ENCODE peak calls at places on chromosomes 2 and 18, in ten cellular contexts. J is GM20000; I is tibial artery; Q is astrocyte of the spinal cord; N is sigmoid colon; X is RWPE1; V is fibroblast of mammary gland; O is retinal pigment epithelial cell; E is cardiac muscle cell; T is CD8-positive, alpha-beta T cell. B is an unnamed sample.

GRCh38 chr18:3177902-3178687 is 41.7 kb downstream of the MYOM1 start:
- DNase-seq in Q (no peak), T (no peak), O (no peak), X (no peak), E (peak), V (no peak), J (peak), I (peak), N (peak), B (peak)

GRCh38 chr2:112220831-112221230 is 34.0 kb downstream of the ZC3H8 start:
- DNase-seq in E (no peak), O (no peak), X (no peak), N (no peak), T (no peak), I (no peak), J (no peak), V (no peak), Q (no peak), B (no peak)

GRCh38 chr2:38509322-38509946 is 93.3 kb downstream of the HNRNPLL start:
- DNase-seq in I (no peak), X (peak), V (peak), J (no peak), T (no peak), O (peak), N (no peak), Q (peak), E (peak), B (no peak)

GRCh38 chr2:204625135-204625534 is 79.9 kb downstream of the PARD3B start:
- DNase-seq in J (no peak), O (no peak), V (peak), E (no peak), X (no peak), T (no peak), I (no peak), Q (no peak), N (no peak), B (no peak)

GRCh38 chr18:11859903-11860407 is 8.7 kb downstream of the CHMP1B start:
- DNase-seq in E (peak), T (no peak), O (peak), Q (peak), N (no peak), V (peak), X (peak), I (no peak), J (no peak), B (no peak)

GRCh38 chr2:104521247-104521646 is 332.7 kb upstream of the POU3F3 start:
- DNase-seq in V (no peak), Q (no peak), E (no peak), T (no peak), O (no peak), J (no peak), I (no peak), X (no peak), N (no peak), B (no peak)

GRCh38 chr2:186101603-186102002 is 363.0 kb downstream of the FSIP2 start:
- DNase-seq in N (no peak), J (no peak), O (no peak), I (no peak), E (no peak), T (no peak), Q (no peak), X (no peak), V (no peak), B (no peak)

GRCh38 chr2:60934153-60934722 is 52.9 kb downstream of the REL start:
- DNase-seq in Q (no peak), T (no peak), I (no peak), J (no peak), O (no peak), E (peak), N (no peak), V (peak), X (no peak), B (no peak)

GRCh38 chr2:170291474-170291873 is 113.5 kb downstream of the MYO3B start:
- DNase-seq in E (no peak), J (no peak), X (no peak), N (no peak), I (no peak), T (no peak), V (no peak), Q (no peak), O (no peak), B (no peak)

GRCh38 chr2:43524180-43524965 is 71.5 kb downstream of the THADA start:
- DNase-seq in E (no peak), X (peak), V (peak), N (peak), I (no peak), J (no peak), T (no peak), O (no peak), Q (no peak), B (no peak)

GRCh38 chr2:210577263-210578071 is 21.1 kb downstream of the CPS1 start:
- DNase-seq in E (peak), Q (peak), N (no peak), I (no peak), V (peak), O (no peak), X (peak), J (peak), T (no peak), B (peak)

GRCh38 chr2:20433249-20433648 is 13.6 kb upstream of the RHOB start:
- DNase-seq in J (no peak), X (no peak), I (peak), N (peak), T (no peak), O (no peak), E (no peak), Q (no peak), V (no peak), B (no peak)

GRCh38 chr2:21175895-21176646 is 52.3 kb downstream of the TDRD15 start:
- DNase-seq in N (no peak), X (no peak), E (peak), O (no peak), Q (no peak), T (no peak), V (no peak), I (no peak), J (no peak), B (no peak)

GRCh38 chr18:40159141-40160017 is 1795.7 kb upstream of the PIK3C3 start:
- DNase-seq in O (peak), Q (peak), N (no peak), J (no peak), V (peak), X (peak), I (no peak), T (no peak), E (peak), B (no peak)

GRCh38 chr18:6881034-6881800 is 151.7 kb downstream of the ARHGAP28 start:
- DNase-seq in O (no peak), V (peak), I (no peak), E (peak), N (no peak), J (no peak), Q (no peak), X (no peak), T (no peak), B (no peak)

GRCh38 chr18:31610841-31611240 is 19.2 kb downstream of the TTR start:
- DNase-seq in I (no peak), X (peak), V (peak), J (no peak), Q (peak), O (no peak), T (no peak), N (no peak), E (peak), B (no peak)

GRCh38 chr2:96527990-96528679 is 8.4 kb upstream of the ARID5A start:
- DNase-seq in I (peak), J (no peak), V (peak), X (no peak), Q (no peak), N (peak), O (no peak), T (no peak), E (peak), B (peak)

GRCh38 chr2:129062160-129062912 is 743.7 kb upstream of the HS6ST1 start:
- DNase-seq in N (no peak), V (no peak), Q (peak), J (no peak), I (no peak), O (no peak), E (peak), X (no peak), T (no peak), B (no peak)

GRCh38 chr2:197131558-197131855 is 179.1 kb downstream of the ANKRD44 start:
- DNase-seq in Q (no peak), J (peak), V (no peak), N (no peak), O (no peak), E (no peak), I (no peak), T (no peak), X (no peak), B (peak)

GRCh38 chr18:58345064-58345463 is 283.8 kb downstream of the ALPK2 start:
- DNase-seq in T (no peak), I (no peak), Q (no peak), N (no peak), X (no peak), E (no peak), J (no peak), O (no peak), V (no peak), B (no peak)

GRCh38 chr2:29012211-29012681 is 31.1 kb downstream of the TOGARAM2 start:
- DNase-seq in V (no peak), T (peak), J (no peak), E (peak), O (no peak), N (peak), I (no peak), X (no peak), Q (peak), B (no peak)

GRCh38 chr2:71826299-71826698 is 321.4 kb downstream of the CYP26B1 start:
- DNase-seq in E (no peak), I (no peak), N (no peak), X (no peak), T (no peak), J (no peak), V (no peak), O (no peak), Q (no peak), B (no peak)
- TF ChIP-seq CTCF in E (no peak), I (no peak), N (no peak), X (no peak), T (no peak), J (no peak), V (no peak), O (no peak), Q (no peak), B (no peak)

GRCh38 chr2:24930768-24931167 is 10.7 kb upstream of the ADCY3 start:
- DNase-seq in V (no peak), I (no peak), E (no peak), O (no peak), J (peak), N (no peak), T (no peak), Q (no peak), X (no peak), B (peak)

GRCh38 chr2:24926602-24927252 is 6.7 kb upstream of the ADCY3 start:
- DNase-seq in O (no peak), Q (no peak), N (peak), V (peak), T (no peak), E (peak), I (peak), J (no peak), X (no peak), B (no peak)

GRCh38 chr2:24928036-24928435 is 8.0 kb upstream of the ADCY3 start:
- DNase-seq in N (no peak), O (no peak), J (no peak), I (no peak), E (no peak), V (no peak), T (no peak), X (no peak), Q (no peak), B (no peak)

GRCh38 chr2:24926220-24926601 is 6.2 kb upstream of the ADCY3 start:
- DNase-seq in T (no peak), Q (no peak), N (no peak), O (no peak), V (no peak), J (no peak), I (no peak), X (no peak), E (no peak), B (no peak)

GRCh38 chr2:24929230-24929629 is 9.2 kb upstream of the ADCY3 start:
- DNase-seq in I (no peak), N (no peak), T (no peak), J (no peak), X (no peak), Q (no peak), V (no peak), O (no peak), E (no peak), B (no peak)
- TF ChIP-seq CTCF in I (no peak), N (no peak), T (no peak), J (no peak), X (no peak), Q (no peak), V (no peak), O (peak), E (no peak), B (no peak)

DNA sequence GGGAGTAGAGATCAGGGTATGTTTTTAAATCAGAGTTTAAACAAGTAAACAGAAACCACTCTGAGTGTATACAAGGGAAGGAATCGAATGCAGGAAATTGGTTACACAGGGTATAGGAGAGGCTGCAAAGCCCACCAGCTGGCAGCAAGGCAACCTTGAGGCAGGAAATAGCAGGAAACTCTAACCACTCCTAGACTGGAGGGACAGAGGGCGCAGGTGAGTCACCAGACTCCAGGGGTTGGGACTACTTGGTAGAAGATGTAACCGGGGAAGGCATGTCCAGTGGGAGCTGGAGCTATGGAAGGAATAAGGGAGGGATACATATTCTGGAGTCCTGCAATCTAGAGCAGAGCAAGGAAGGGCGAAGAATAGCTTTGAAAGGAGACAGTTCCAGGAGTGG is 152.3 kb downstream of the MEIS1 start:
- DNase-seq in E (peak), I (no peak), V (no peak), X (no peak), O (no peak), J (no peak), T (no peak), Q (no peak), N (no peak), B (no peak)
- TF ChIP-seq CTCF in E (peak), I (no peak), V (peak), X (no peak), O (peak), J (no peak), T (no peak), Q (no peak), N (no peak), B (no peak)

GRCh38 chr2:116819355-116819754 is 995.1 kb upstream of the DDX18 start:
- DNase-seq in V (no peak), X (no peak), N (no peak), T (no peak), Q (no peak), E (no peak), O (no peak), J (no peak), I (no peak), B (no peak)
- TF ChIP-seq CTCF in V (no peak), X (no peak), N (no peak), T (no peak), Q (no peak), E (no peak), O (peak), J (no peak), I (no peak), B (no peak)

DNA sequence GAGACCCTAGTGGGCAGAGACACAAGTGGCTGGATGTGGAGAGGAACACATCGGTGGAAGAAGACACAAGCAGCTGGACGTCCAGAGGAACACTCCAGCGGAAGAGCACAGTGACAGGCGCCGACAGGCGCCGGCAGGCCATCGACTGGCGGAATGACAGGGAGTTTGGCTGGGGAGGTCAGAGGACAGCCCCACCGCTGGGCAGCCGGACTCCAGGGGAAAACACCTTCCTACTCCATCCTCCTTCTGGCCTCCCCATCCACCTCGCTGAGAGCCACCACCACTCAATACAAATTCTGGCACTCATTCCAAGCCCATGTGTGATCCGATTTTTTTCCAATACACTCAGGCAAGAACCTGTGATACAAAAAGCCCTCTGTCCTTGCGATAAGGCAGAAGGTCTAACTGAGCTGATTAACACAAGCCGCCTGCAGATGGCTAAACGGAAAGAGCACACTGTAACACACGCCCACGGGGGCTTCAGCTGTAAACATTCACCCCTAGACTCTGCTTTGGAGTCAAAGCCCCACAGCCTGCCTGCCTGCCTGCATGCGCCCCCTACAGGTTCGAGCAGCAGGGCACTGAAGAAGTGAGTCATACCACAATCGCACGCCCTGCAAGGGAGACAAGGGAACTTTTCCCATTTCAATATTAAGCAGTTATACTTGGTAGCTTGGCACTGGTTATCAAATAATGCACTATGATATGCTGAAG is 50.2 kb upstream of the LRP1B start:
- DNase-seq in Q (no peak), T (no peak), O (no peak), V (peak), E (peak), I (no peak), J (no peak), N (no peak), X (no peak), B (no peak)
- TF ChIP-seq CTCF in Q (peak), T (no peak), O (peak), V (peak), E (peak), I (no peak), J (peak), N (no peak), X (no peak), B (peak)

GRCh38 chr2:8564475-8564874 is 117.4 kb upstream of the ID2 start:
- DNase-seq in O (no peak), N (peak), T (no peak), I (peak), V (no peak), E (no peak), J (no peak), X (no peak), Q (no peak), B (no peak)

GRCh38 chr2:8566788-8567468 is 114.9 kb upstream of the ID2 start:
- DNase-seq in V (no peak), I (peak), Q (no peak), T (no peak), N (peak), J (no peak), O (no peak), X (no peak), E (no peak), B (no peak)

GRCh38 chr2:8566155-8566670 is 115.6 kb upstream of the ID2 start:
- DNase-seq in X (no peak), N (no peak), E (no peak), O (no peak), T (no peak), J (no peak), I (peak), Q (no peak), V (no peak), B (no peak)

GRCh38 chr2:8565399-8566154 is 116.3 kb upstream of the ID2 start:
- DNase-seq in I (peak), T (no peak), J (no peak), V (no peak), E (no peak), O (no peak), Q (no peak), X (no peak), N (peak), B (no peak)

GRCh38 chr2:8563814-8564474 is 117.9 kb upstream of the ID2 start:
- DNase-seq in T (no peak), Q (no peak), I (peak), N (peak), O (no peak), X (no peak), J (no peak), V (no peak), E (no peak), B (no peak)
- TF ChIP-seq CTCF in T (no peak), Q (no peak), I (no peak), N (no peak), O (no peak), X (no peak), J (no peak), V (no peak), E (no peak), B (no peak)

GRCh38 chr2:240388471-240389301 is 46.8 kb upstream of the GPC1 start:
- DNase-seq in I (peak), T (no peak), E (no peak), X (no peak), O (no peak), J (no peak), V (no peak), N (peak), Q (no peak), B (no peak)

GRCh38 chr2:240386321-240386720 is 49.1 kb upstream of the GPC1 start:
- DNase-seq in O (no peak), Q (no peak), X (no peak), E (peak), V (peak), T (no peak), N (peak), J (no peak), I (peak), B (no peak)

GRCh38 chr2:240387669-240388358 is 47.6 kb upstream of the GPC1 start:
- DNase-seq in J (no peak), T (no peak), X (peak), Q (peak), I (peak), O (peak), N (peak), V (peak), E (peak), B (no peak)

GRCh38 chr2:240389302-240389805 is 46.1 kb upstream of the GPC1 start:
- DNase-seq in O (no peak), N (no peak), X (no peak), J (no peak), Q (no peak), I (peak), T (no peak), E (no peak), V (no peak), B (no peak)

DNA sequence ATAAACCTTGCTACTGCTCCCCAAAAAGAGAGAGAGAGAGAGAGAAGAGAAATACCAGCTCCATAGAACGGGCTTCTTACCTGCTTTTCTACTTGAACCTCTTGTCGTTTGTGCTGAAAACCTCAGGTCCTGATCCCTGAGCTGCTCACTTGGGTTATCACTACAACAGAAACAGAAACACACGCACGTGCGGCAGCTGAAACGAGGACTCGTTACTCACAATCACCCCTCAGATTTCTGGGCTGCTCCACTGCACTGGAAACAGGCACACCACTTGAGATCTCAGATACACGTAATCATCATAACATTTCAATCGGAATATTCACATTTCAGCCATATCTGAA is 48.2 kb upstream of the GPC1 start:
- DNase-seq in I (no peak), T (no peak), Q (no peak), O (no peak), V (no peak), X (no peak), J (no peak), E (no peak), N (no peak), B (no peak)
- TF ChIP-seq CTCF in I (no peak), T (no peak), Q (no peak), O (no peak), V (no peak), X (no peak), J (no peak), E (no peak), N (no peak), B (no peak)